ENCODE peak calls at places on chromosomes 11 and 22, in six cellular contexts. R is endothelial cell of umbilical vein, C is HCT116, F is PC-9, V is HepG2, U is mammary epithelial cell. D is an unnamed sample. For H3K79me2, the result is how much of the 10 kb centered on the place peaks cover.

GRCh38 chr11:15750535-15751297 is 605.6 kb downstream of the SOX6 start:
- DNase-seq in R (no peak), C (no peak), F (no peak), V (no peak), U (no peak), D (no peak)

GRCh38 chr22:45010532-45010900 is 711 bp upstream of the PHF21B start:
- DNase-seq in R (no peak), C (no peak), F (peak), V (no peak), U (no peak), D (no peak)

GRCh38 chr11:726278-726915 is 20.4 kb downstream of the EPS8L2 start:
- DNase-seq in R (no peak), C (no peak), F (peak), V (no peak), U (peak), D (no peak)

GRCh38 chr11:47408598-47409439 is 429 bp downstream of the SLC39A13 start:
- DNase-seq in R (peak), C (no peak), F (peak), V (no peak), U (peak), D (peak)

GRCh38 chr22:30279389-30279788 is 9.9 kb downstream of the CASTOR1 start:
- DNase-seq in R (no peak), C (no peak), F (no peak), V (no peak), U (peak), D (no peak)

GRCh38 chr22:41560095-41560487 is 719 bp upstream of the CSDC2 start:
- DNase-seq in R (no peak), C (no peak), F (no peak), V (no peak), U (no peak), D (no peak)

GRCh38 chr11:12167098-12167999 is 57.0 kb downstream of the MICAL2 start:
- DNase-seq in R (peak), C (peak), F (peak), V (peak), U (peak), D (no peak)

GRCh38 chr11:122706689-122707088 is 51.2 kb downstream of the UBASH3B start:
- DNase-seq in R (no peak), C (no peak), F (peak), V (peak), U (peak), D (no peak)

GRCh38 chr22:22746963-22747933 is 102.8 kb downstream of the GGTLC2 start:
- DNase-seq in R (no peak), C (no peak), F (no peak), V (no peak), U (no peak), D (no peak)

GRCh38 chr11:108997826-108998225 is 333.0 kb downstream of the DDX10 start:
- DNase-seq in R (no peak), C (no peak), F (no peak), V (no peak), U (no peak), D (no peak)

GRCh38 chr11:110850846-110851245 is 138.6 kb upstream of the ARHGAP20 start:
- DNase-seq in R (no peak), C (no peak), F (no peak), V (no peak), U (no peak), D (no peak)

GRCh38 chr22:42895087-42895486 is 38.0 kb upstream of the ARFGAP3 start:
- DNase-seq in R (no peak), C (no peak), F (no peak), V (no peak), U (no peak), D (no peak)

GRCh38 chr11:58788355-58789023 is 56.0 kb downstream of the GLYATL2 start:
- DNase-seq in R (peak), C (peak), F (peak), V (peak), U (peak), D (peak)

GRCh38 chr11:113192121-113192925 is 122.1 kb upstream of the TTC12 start:
- DNase-seq in R (no peak), C (no peak), F (no peak), V (no peak), U (peak), D (no peak)

GRCh38 chr11:6545917-6546605 is 49.0 kb downstream of the DNHD1 start:
- DNase-seq in R (no peak), C (no peak), F (no peak), V (no peak), U (no peak), D (no peak)

GRCh38 chr11:17531071-17531817 is 13.0 kb downstream of the USH1C start:
- DNase-seq in R (peak), C (no peak), F (no peak), V (no peak), U (no peak), D (no peak)

GRCh38 chr11:68872216-68873003 is 30.7 kb upstream of the CPT1A start:
- DNase-seq in R (peak), C (no peak), F (peak), V (no peak), U (no peak), D (no peak)

GRCh38 chr11:450809-451451 is 851 bp downstream of the PTDSS2 start:
- DNase-seq in R (peak), C (peak), F (peak), V (peak), U (peak), D (no peak)

GRCh38 chr11:121082670-121083069 is 18.4 kb upstream of the TECTA start:
- DNase-seq in R (peak), C (no peak), F (no peak), V (no peak), U (no peak), D (no peak)

GRCh38 chr11:65672180-65672860 is 9.6 kb upstream of the RELA start:
- DNase-seq in R (no peak), C (no peak), F (no peak), V (no peak), U (no peak), D (no peak)

GRCh38 chr11:129950319-129951034 is 52.2 kb downstream of the PRDM10 start:
- DNase-seq in R (peak), C (no peak), F (no peak), V (no peak), U (peak), D (no peak)

GRCh38 chr11:124839051-124839971 is 25.9 kb upstream of the ROBO3 start:
- DNase-seq in R (no peak), C (no peak), F (no peak), V (no peak), U (no peak), D (no peak)

GRCh38 chr11:33044281-33044680 is 4.9 kb downstream of the TCP11L1 start:
- DNase-seq in R (no peak), C (no peak), F (peak), V (no peak), U (peak), D (peak)

GRCh38 chr11:11620966-11621880 is 582 bp downstream of the GALNT18 start:
- DNase-seq in R (peak), C (no peak), F (no peak), V (no peak), U (peak), D (no peak)

GRCh38 chr11:16986434-16987204 is 27.6 kb downstream of the PLEKHA7 start:
- DNase-seq in R (no peak), C (no peak), F (peak), V (no peak), U (no peak), D (no peak)

GRCh38 chr11:130706572-130706971 is 209.7 kb downstream of the SNX19 start:
- DNase-seq in R (no peak), C (no peak), F (no peak), V (no peak), U (no peak), D (no peak)

GRCh38 chr22:44127353-44127752 is 53.4 kb upstream of the PARVG start:
- DNase-seq in R (peak), C (no peak), F (no peak), V (no peak), U (no peak), D (no peak)

GRCh38 chr11:105027671-105028070 is 4.7 kb upstream of the CASP5 start:
- DNase-seq in R (no peak), C (no peak), F (no peak), V (no peak), U (no peak), D (no peak)

GRCh38 chr11:105035262-105035620 is 297 bp upstream of the CASP1 start:
- DNase-seq in R (no peak), C (no peak), F (no peak), V (no peak), U (no peak), D (no peak)

GRCh38 chr11:105033781-105034180 is 1.2 kb downstream of the CASP1 start:
- DNase-seq in R (no peak), C (no peak), F (no peak), V (no peak), U (no peak), D (no peak)

GRCh38 chr11:105032495-105032894 is 2.4 kb downstream of the CASP1 start:
- DNase-seq in R (no peak), C (no peak), F (no peak), V (no peak), U (no peak), D (no peak)

DNA sequence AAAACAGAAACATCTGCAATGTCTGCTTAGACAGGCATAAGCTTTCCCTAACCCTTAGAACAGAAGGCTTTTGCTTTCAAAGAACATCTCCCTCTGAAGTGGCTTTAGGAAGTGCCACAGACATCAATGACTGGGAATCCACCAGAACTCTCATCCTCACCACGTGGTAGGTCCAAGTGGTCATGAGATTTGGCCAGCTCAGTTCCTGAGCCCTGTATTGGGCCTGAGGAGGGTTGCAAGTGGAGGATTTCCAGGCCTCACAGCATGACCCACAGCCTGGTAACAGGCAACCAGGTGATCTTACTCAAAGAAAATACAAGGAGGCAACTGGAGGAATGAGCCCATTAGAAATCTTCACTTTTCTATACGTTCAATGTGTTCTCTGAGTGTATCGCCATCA is 1.6 kb downstream of the CASP1 start:
- DNase-seq in R (no peak), C (no peak), F (no peak), V (no peak), U (no peak), D (no peak)
- H3K4me3 ChIP-seq in R (no peak), C (no peak), F (no peak), V (no peak), U (no peak), D (no peak)

GRCh38 chr11:3043315-3043871 is 13.8 kb downstream of the CARS1 start:
- DNase-seq in R (no peak), C (no peak), F (no peak), V (no peak), U (no peak), D (no peak)
- H3K27ac ChIP-seq in R (peak), C (peak), F (no peak), V (no peak), U (no peak), D (no peak)

DNA sequence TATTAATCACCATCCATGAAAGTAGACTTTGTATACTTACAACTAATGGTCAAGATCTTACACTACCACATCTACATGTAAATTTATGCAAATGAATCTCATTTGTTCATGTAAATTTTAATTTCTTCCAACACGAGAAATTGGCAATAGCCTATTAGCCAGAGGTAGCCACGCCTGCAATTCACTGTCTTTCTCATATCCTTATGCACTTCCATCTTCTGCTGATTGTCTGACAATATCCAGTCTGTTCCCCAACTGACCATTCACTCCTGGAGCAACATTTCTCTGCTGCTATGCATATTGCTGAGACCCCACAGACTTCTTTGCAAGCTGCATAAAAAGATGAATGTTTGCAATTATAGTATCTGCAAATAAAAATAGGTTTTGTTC is 2.5 kb downstream of the NNMT start:
- DNase-seq in R (no peak), C (no peak), F (no peak), V (no peak), U (no peak), D (no peak)
- H3K79me2 ChIP-seq in R (half or more), C (under half), F (under half), V (under half), U (half or more), D (under half)

DNA sequence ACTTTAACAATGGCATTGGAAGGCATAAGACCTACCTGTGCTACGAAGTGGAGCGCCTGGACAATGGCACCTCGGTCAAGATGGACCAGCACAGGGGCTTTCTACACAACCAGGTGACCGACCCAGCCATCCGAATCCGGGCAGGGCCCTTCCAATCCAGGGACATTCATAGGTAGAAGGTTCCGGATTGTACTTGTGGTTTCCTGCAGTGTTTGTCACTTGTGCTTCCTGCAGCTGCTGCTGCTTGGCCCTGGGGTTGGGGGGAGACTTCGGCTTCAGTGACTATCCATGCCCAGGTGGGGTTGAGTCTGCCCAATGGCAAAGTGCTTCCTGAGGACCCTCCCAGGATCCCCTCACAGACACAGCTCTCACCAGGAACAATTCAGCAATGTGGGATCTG is 2.2 kb downstream of the APOBEC3A start:
- DNase-seq in R (no peak), C (no peak), F (no peak), V (no peak), U (no peak), D (no peak)
- H3K4me3 ChIP-seq in R (no peak), C (no peak), F (no peak), V (no peak), U (no peak), D (no peak)

GRCh38 chr22:34115722-34116121 is 195.4 kb upstream of the LARGE1 start:
- DNase-seq in R (no peak), C (no peak), F (no peak), V (no peak), U (no peak), D (no peak)
- H3K27ac ChIP-seq in R (no peak), C (no peak), F (no peak), V (no peak), U (no peak), D (no peak)

D was measured in keratinocyte.